ENCODE peak calls at places on chromosome 20, in eight cellular contexts. One of them, this sample, is unnamed. For H3K4me1 and H3K9me3, the result is how much of the 10 kb centered on the place peaks cover.

GRCh38 chr20:10594286-10594868 is 79.4 kb downstream of the JAG1 start:
- DNase-seq in H1: no peak
- DNase-seq in heart right ventricle: no peak
- DNase-seq in IMR-90: no peak
- DNase-seq in lower lobe of right lung: no peak
- DNase-seq in CD4-positive, CD25-positive, alpha-beta regulatory T cell: no peak
- DNase-seq in A549: no peak
- DNase-seq in CD8-positive, alpha-beta memory T cell: no peak
- DNase-seq in this sample: no peak

GRCh38 chr20:10848810-10849370 is 175.1 kb upstream of the JAG1 start:
- DNase-seq in CD8-positive, alpha-beta memory T cell: no peak
- DNase-seq in IMR-90: peak
- DNase-seq in lower lobe of right lung: no peak
- DNase-seq in CD4-positive, CD25-positive, alpha-beta regulatory T cell: no peak
- DNase-seq in A549: peak
- DNase-seq in heart right ventricle: peak
- DNase-seq in H1: no peak
- DNase-seq in this sample: peak

GRCh38 chr20:10501377-10501776 is 66.3 kb downstream of the SLX4IP start:
- DNase-seq in A549: no peak
- DNase-seq in CD4-positive, CD25-positive, alpha-beta regulatory T cell: no peak
- DNase-seq in CD8-positive, alpha-beta memory T cell: no peak
- DNase-seq in IMR-90: no peak
- DNase-seq in heart right ventricle: no peak
- DNase-seq in lower lobe of right lung: peak
- DNase-seq in H1: no peak
- DNase-seq in this sample: no peak

GRCh38 chr20:36847009-36847709 is 28.8 kb upstream of the TLDC2 start:
- DNase-seq in CD8-positive, alpha-beta memory T cell: no peak
- DNase-seq in A549: no peak
- DNase-seq in heart right ventricle: peak
- DNase-seq in H1: no peak
- DNase-seq in lower lobe of right lung: no peak
- DNase-seq in CD4-positive, CD25-positive, alpha-beta regulatory T cell: no peak
- DNase-seq in IMR-90: peak
- DNase-seq in this sample: peak

GRCh38 chr20:36826556-36827244 is 49.2 kb upstream of the TLDC2 start:
- DNase-seq in CD8-positive, alpha-beta memory T cell: no peak
- DNase-seq in H1: no peak
- DNase-seq in CD4-positive, CD25-positive, alpha-beta regulatory T cell: no peak
- DNase-seq in heart right ventricle: no peak
- DNase-seq in lower lobe of right lung: no peak
- DNase-seq in IMR-90: no peak
- DNase-seq in A549: no peak
- DNase-seq in this sample: no peak

GRCh38 chr20:46364670-46365482 is 41.5 kb downstream of the ELMO2 start:
- DNase-seq in IMR-90: no peak
- DNase-seq in CD8-positive, alpha-beta memory T cell: no peak
- DNase-seq in H1: no peak
- DNase-seq in A549: no peak
- DNase-seq in lower lobe of right lung: no peak
- DNase-seq in heart right ventricle: no peak
- DNase-seq in CD4-positive, CD25-positive, alpha-beta regulatory T cell: no peak
- DNase-seq in this sample: no peak

GRCh38 chr20:21006611-21007010 is 99.5 kb downstream of the LINC00237 start:
- DNase-seq in CD4-positive, CD25-positive, alpha-beta regulatory T cell: no peak
- DNase-seq in H1: no peak
- DNase-seq in heart right ventricle: no peak
- DNase-seq in IMR-90: no peak
- DNase-seq in lower lobe of right lung: no peak
- DNase-seq in A549: no peak
- DNase-seq in CD8-positive, alpha-beta memory T cell: no peak
- DNase-seq in this sample: no peak

GRCh38 chr20:2089447-2089846 is 12.2 kb upstream of the STK35 start:
- DNase-seq in H1: no peak
- DNase-seq in heart right ventricle: no peak
- DNase-seq in lower lobe of right lung: no peak
- DNase-seq in A549: no peak
- DNase-seq in IMR-90: no peak
- DNase-seq in CD8-positive, alpha-beta memory T cell: no peak
- DNase-seq in CD4-positive, CD25-positive, alpha-beta regulatory T cell: no peak
- DNase-seq in this sample: no peak

GRCh38 chr20:41029150-41029872 is 689 bp downstream of the TOP1 start:
- DNase-seq in heart right ventricle: no peak
- DNase-seq in A549: peak
- DNase-seq in lower lobe of right lung: peak
- DNase-seq in IMR-90: no peak
- DNase-seq in H1: peak
- DNase-seq in CD4-positive, CD25-positive, alpha-beta regulatory T cell: peak
- DNase-seq in CD8-positive, alpha-beta memory T cell: peak
- DNase-seq in this sample: peak

GRCh38 chr20:34886122-34886521 is 9.7 kb downstream of the ACSS2 start:
- DNase-seq in A549: no peak
- DNase-seq in IMR-90: no peak
- DNase-seq in CD8-positive, alpha-beta memory T cell: no peak
- DNase-seq in heart right ventricle: no peak
- DNase-seq in H1: no peak
- DNase-seq in CD4-positive, CD25-positive, alpha-beta regulatory T cell: no peak
- DNase-seq in lower lobe of right lung: no peak
- DNase-seq in this sample: no peak

GRCh38 chr20:34888468-34888867 is 12.1 kb downstream of the ACSS2 start:
- DNase-seq in CD8-positive, alpha-beta memory T cell: no peak
- DNase-seq in heart right ventricle: no peak
- DNase-seq in H1: no peak
- DNase-seq in lower lobe of right lung: no peak
- DNase-seq in IMR-90: no peak
- DNase-seq in A549: no peak
- DNase-seq in CD4-positive, CD25-positive, alpha-beta regulatory T cell: no peak
- DNase-seq in this sample: no peak

GRCh38 chr20:34884260-34884659 is 7.8 kb downstream of the ACSS2 start:
- DNase-seq in lower lobe of right lung: no peak
- DNase-seq in H1: no peak
- DNase-seq in A549: no peak
- DNase-seq in CD8-positive, alpha-beta memory T cell: no peak
- DNase-seq in CD4-positive, CD25-positive, alpha-beta regulatory T cell: no peak
- DNase-seq in heart right ventricle: no peak
- DNase-seq in IMR-90: no peak
- DNase-seq in this sample: no peak

GRCh38 chr20:34883809-34884208 is 7.4 kb downstream of the ACSS2 start:
- DNase-seq in A549: no peak
- DNase-seq in H1: no peak
- DNase-seq in IMR-90: no peak
- DNase-seq in CD8-positive, alpha-beta memory T cell: no peak
- DNase-seq in CD4-positive, CD25-positive, alpha-beta regulatory T cell: no peak
- DNase-seq in heart right ventricle: no peak
- DNase-seq in lower lobe of right lung: no peak
- DNase-seq in this sample: no peak

GRCh38 chr20:34887023-34887422 is 10.6 kb downstream of the ACSS2 start:
- DNase-seq in H1: no peak
- DNase-seq in CD8-positive, alpha-beta memory T cell: no peak
- DNase-seq in heart right ventricle: no peak
- DNase-seq in CD4-positive, CD25-positive, alpha-beta regulatory T cell: no peak
- DNase-seq in A549: no peak
- DNase-seq in IMR-90: no peak
- DNase-seq in lower lobe of right lung: no peak
- DNase-seq in this sample: no peak
- H3K4me1 ChIP-seq in H1: under half
- H3K4me1 ChIP-seq in CD8-positive, alpha-beta memory T cell: under half
- H3K4me1 ChIP-seq in heart right ventricle: under half
- H3K4me1 ChIP-seq in CD4-positive, CD25-positive, alpha-beta regulatory T cell: under half
- H3K4me1 ChIP-seq in A549: under half
- H3K4me1 ChIP-seq in IMR-90: under half
- H3K4me1 ChIP-seq in lower lobe of right lung: under half
- H3K4me1 ChIP-seq in this sample: under half

DNA sequence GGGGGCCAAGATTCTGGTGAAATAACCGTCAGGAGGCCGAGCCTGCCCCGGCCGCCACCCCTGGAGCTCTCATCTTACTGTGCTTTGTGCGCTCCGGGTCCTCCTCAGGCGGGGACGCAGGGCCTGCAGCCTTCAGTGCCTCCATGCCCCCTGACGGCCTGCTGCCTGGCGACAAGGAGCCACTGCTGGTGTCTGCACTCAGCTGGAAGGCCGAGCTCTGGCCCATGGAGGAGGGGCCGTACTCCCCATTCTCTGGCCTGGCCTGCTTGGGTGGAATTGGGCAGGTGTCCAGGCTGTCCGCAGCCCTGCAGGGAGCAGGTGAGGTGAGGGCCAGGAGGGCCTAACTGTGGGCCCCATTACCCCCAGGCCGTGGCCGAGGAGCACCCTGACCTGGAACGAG is 5.3 kb downstream of the ZNF512B start:
- DNase-seq in lower lobe of right lung: no peak
- DNase-seq in CD4-positive, CD25-positive, alpha-beta regulatory T cell: peak
- DNase-seq in A549: no peak
- DNase-seq in H1: no peak
- DNase-seq in CD8-positive, alpha-beta memory T cell: peak
- DNase-seq in IMR-90: no peak
- DNase-seq in heart right ventricle: no peak
- DNase-seq in this sample: no peak
- H3K9me3 ChIP-seq in lower lobe of right lung: under half
- H3K9me3 ChIP-seq in CD4-positive, CD25-positive, alpha-beta regulatory T cell: under half
- H3K9me3 ChIP-seq in A549: under half
- H3K9me3 ChIP-seq in H1: half or more
- H3K9me3 ChIP-seq in CD8-positive, alpha-beta memory T cell: under half
- H3K9me3 ChIP-seq in IMR-90: under half
- H3K9me3 ChIP-seq in heart right ventricle: under half
- H3K9me3 ChIP-seq in this sample: under half

GRCh38 chr20:32231847-32232246 is 24.2 kb downstream of the POFUT1 start:
- DNase-seq in A549: no peak
- DNase-seq in IMR-90: peak
- DNase-seq in heart right ventricle: no peak
- DNase-seq in lower lobe of right lung: no peak
- DNase-seq in H1: no peak
- DNase-seq in CD8-positive, alpha-beta memory T cell: peak
- DNase-seq in CD4-positive, CD25-positive, alpha-beta regulatory T cell: peak
- DNase-seq in this sample: no peak
- H3K4me3 ChIP-seq in A549: no peak
- H3K4me3 ChIP-seq in IMR-90: no peak
- H3K4me3 ChIP-seq in heart right ventricle: no peak
- H3K4me3 ChIP-seq in lower lobe of right lung: no peak
- H3K4me3 ChIP-seq in H1: no peak
- H3K4me3 ChIP-seq in CD8-positive, alpha-beta memory T cell: no peak
- H3K4me3 ChIP-seq in CD4-positive, CD25-positive, alpha-beta regulatory T cell: peak
- H3K4me3 ChIP-seq in this sample: no peak

GRCh38 chr20:32479697-32480140 is 105.4 kb downstream of the NOL4L start:
- DNase-seq in heart right ventricle: no peak
- DNase-seq in H1: no peak
- DNase-seq in CD8-positive, alpha-beta memory T cell: peak
- DNase-seq in CD4-positive, CD25-positive, alpha-beta regulatory T cell: no peak
- DNase-seq in lower lobe of right lung: no peak
- DNase-seq in IMR-90: no peak
- DNase-seq in A549: no peak
- DNase-seq in this sample: no peak
- H3K4me1 ChIP-seq in heart right ventricle: under half
- H3K4me1 ChIP-seq in H1: under half
- H3K4me1 ChIP-seq in CD8-positive, alpha-beta memory T cell: under half
- H3K4me1 ChIP-seq in CD4-positive, CD25-positive, alpha-beta regulatory T cell: under half
- H3K4me1 ChIP-seq in lower lobe of right lung: half or more
- H3K4me1 ChIP-seq in IMR-90: under half
- H3K4me1 ChIP-seq in A549: under half
- H3K4me1 ChIP-seq in this sample: under half

DNA sequence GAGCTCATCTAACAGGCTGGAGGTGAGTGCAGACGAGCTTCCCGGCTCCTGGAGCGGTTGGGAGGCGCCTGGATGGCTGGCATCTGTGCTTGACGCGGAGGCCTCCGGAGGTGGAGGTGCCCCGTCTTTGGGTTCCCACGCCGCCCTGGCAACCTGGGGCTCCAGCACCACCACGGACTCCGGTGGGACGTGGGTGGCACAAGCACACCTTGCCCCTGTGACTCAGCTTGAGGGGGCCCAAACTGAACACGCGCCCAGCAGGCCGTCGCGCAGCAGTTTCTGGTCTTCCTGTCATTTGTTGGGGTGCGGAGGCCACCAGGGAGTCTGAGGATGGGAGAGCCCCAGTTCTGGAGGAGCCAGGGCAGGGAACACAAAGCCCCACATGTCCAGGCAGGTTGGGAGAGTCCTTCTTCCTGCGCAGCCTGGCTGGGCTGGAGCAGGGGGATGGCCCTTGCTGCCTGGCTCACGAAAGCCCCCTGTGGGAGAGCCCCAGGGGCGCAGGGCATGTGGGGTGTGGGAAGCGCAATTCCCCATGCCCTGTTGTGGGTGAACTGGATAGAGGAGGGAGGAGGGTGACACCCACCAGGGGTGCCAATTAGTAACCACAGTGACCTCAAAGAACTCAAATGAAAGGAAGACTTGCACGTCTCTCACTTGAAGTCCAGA is 1378.6 kb upstream of the DEFB115 start:
- DNase-seq in H1: no peak
- DNase-seq in heart right ventricle: no peak
- DNase-seq in IMR-90: no peak
- DNase-seq in lower lobe of right lung: peak
- DNase-seq in CD4-positive, CD25-positive, alpha-beta regulatory T cell: no peak
- DNase-seq in CD8-positive, alpha-beta memory T cell: peak
- DNase-seq in A549: no peak
- DNase-seq in this sample: no peak
- H3K9me3 ChIP-seq in H1: half or more
- H3K9me3 ChIP-seq in heart right ventricle: under half
- H3K9me3 ChIP-seq in IMR-90: half or more
- H3K9me3 ChIP-seq in lower lobe of right lung: under half
- H3K9me3 ChIP-seq in CD4-positive, CD25-positive, alpha-beta regulatory T cell: under half
- H3K9me3 ChIP-seq in CD8-positive, alpha-beta memory T cell: under half
- H3K9me3 ChIP-seq in A549: under half
- H3K9me3 ChIP-seq in this sample: under half

DNA sequence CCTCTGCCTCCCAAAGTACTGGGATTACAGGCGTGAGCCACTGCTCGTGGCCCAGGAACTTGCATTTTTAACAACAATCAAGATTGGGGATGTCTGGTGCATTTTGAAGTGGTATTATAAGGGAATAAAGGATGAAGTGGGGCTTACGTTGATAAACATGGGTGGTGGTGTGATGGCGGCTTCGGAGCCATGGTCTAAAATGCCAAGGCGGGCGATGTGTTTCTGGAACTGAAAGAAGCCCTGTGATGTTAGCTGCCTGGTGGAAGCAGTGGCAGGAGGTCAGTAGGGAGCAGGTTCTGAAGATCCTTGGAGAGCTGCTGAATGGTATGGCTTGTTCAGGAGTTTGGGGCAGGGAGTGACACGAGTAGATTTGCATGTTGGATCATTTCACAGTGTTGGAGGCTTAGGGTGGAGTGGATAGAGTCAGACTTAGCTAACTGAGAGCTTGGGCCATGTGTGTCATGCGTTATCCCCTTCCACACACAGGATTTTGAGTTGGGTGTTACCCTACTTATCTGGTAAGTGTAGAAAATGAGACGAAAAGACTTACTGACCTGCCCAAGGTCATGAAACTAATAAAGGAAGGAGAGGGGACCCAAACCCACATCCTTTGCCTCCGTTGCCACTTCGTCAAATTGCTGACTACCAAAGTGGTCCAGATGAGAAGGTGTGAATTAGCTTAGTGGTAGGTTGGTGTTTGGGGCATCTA is 1.5 kb downstream of the NELFCD start:
- DNase-seq in CD4-positive, CD25-positive, alpha-beta regulatory T cell: no peak
- DNase-seq in A549: no peak
- DNase-seq in IMR-90: no peak
- DNase-seq in CD8-positive, alpha-beta memory T cell: peak
- DNase-seq in lower lobe of right lung: no peak
- DNase-seq in heart right ventricle: no peak
- DNase-seq in H1: no peak
- DNase-seq in this sample: no peak
- H3K4me3 ChIP-seq in CD4-positive, CD25-positive, alpha-beta regulatory T cell: peak
- H3K4me3 ChIP-seq in A549: peak
- H3K4me3 ChIP-seq in IMR-90: no peak
- H3K4me3 ChIP-seq in CD8-positive, alpha-beta memory T cell: peak
- H3K4me3 ChIP-seq in lower lobe of right lung: peak
- H3K4me3 ChIP-seq in heart right ventricle: peak
- H3K4me3 ChIP-seq in H1: peak
- H3K4me3 ChIP-seq in this sample: peak

GRCh38 chr20:57436223-57436545 is 45.0 kb downstream of the RBM38 start:
- DNase-seq in IMR-90: no peak
- DNase-seq in CD4-positive, CD25-positive, alpha-beta regulatory T cell: no peak
- DNase-seq in heart right ventricle: no peak
- DNase-seq in A549: no peak
- DNase-seq in lower lobe of right lung: no peak
- DNase-seq in CD8-positive, alpha-beta memory T cell: no peak
- DNase-seq in H1: no peak
- DNase-seq in this sample: no peak
- H3K4me1 ChIP-seq in IMR-90: under half
- H3K4me1 ChIP-seq in CD4-positive, CD25-positive, alpha-beta regulatory T cell: half or more
- H3K4me1 ChIP-seq in heart right ventricle: under half
- H3K4me1 ChIP-seq in A549: under half
- H3K4me1 ChIP-seq in lower lobe of right lung: half or more
- H3K4me1 ChIP-seq in CD8-positive, alpha-beta memory T cell: half or more
- H3K4me1 ChIP-seq in H1: under half
- H3K4me1 ChIP-seq in this sample: under half